ENCODE peak calls at places on chromosomes 3 and 15, in seven cellular contexts. R, E, I, O, G, S and X are unnamed samples. For H3K9me3 and H3K4me1, the result is how much of the 10 kb centered on the place peaks cover.

GRCh38 chr3:194396897-194397756 is 1.9 kb downstream of the GP5 start:
- DNase-seq in R (peak), E (no peak), I (no peak), O (no peak), G (no peak), S (no peak), X (no peak)

GRCh38 chr15:80990955-80991354 is 1.3 kb upstream of the MESD start:
- DNase-seq in R (no peak), E (no peak), I (no peak), O (no peak), G (no peak), S (no peak), X (no peak)

GRCh38 chr3:37605754-37606153 is 255.9 kb upstream of the CTDSPL start:
- DNase-seq in R (no peak), E (no peak), I (no peak), O (no peak), G (no peak), S (no peak), X (no peak)

GRCh38 chr15:100910556-100910955 is 8.6 kb upstream of the LRRK1 start:
- DNase-seq in R (no peak), E (no peak), I (no peak), O (no peak), G (no peak), S (no peak), X (no peak)

GRCh38 chr3:186705882-186706780 is 11.0 kb upstream of the KNG1 start:
- DNase-seq in R (no peak), E (no peak), I (no peak), O (no peak), G (no peak), S (no peak), X (no peak)

GRCh38 chr3:115666081-115666480 is 42.8 kb downstream of the GAP43 start:
- DNase-seq in R (no peak), E (no peak), I (no peak), O (no peak), G (no peak), S (no peak), X (no peak)

GRCh38 chr15:55168350-55168974 is 28.3 kb downstream of the RSL24D1 start:
- DNase-seq in R (peak), E (peak), I (peak), O (peak), G (peak), S (peak), X (peak)

GRCh38 chr3:53716998-53717397 is 129.2 kb downstream of the CHDH start:
- DNase-seq in R (no peak), E (no peak), I (no peak), O (no peak), G (no peak), S (no peak), X (no peak)

GRCh38 chr15:79962178-79962577 is 8.8 kb downstream of the BCL2A1 start:
- DNase-seq in R (no peak), E (no peak), I (no peak), O (no peak), G (peak), S (no peak), X (no peak)

GRCh38 chr15:55221090-55222011 is 24.6 kb upstream of the RSL24D1 start:
- DNase-seq in R (no peak), E (peak), I (peak), O (no peak), G (peak), S (peak), X (no peak)

GRCh38 chr15:38072507-38073277 is 138.3 kb downstream of the TMCO5A start:
- DNase-seq in R (no peak), E (peak), I (peak), O (peak), G (peak), S (peak), X (peak)

GRCh38 chr3:85864896-85865295 is 906.1 kb downstream of the CADM2 start:
- DNase-seq in R (no peak), E (no peak), I (no peak), O (no peak), G (no peak), S (no peak), X (no peak)

GRCh38 chr15:31504462-31504839 is 177.8 kb downstream of the KLF13 start:
- DNase-seq in R (no peak), E (no peak), I (no peak), O (no peak), G (peak), S (no peak), X (peak)

GRCh38 chr3:180871901-180872300 is 40.6 kb upstream of the FXR1 start:
- DNase-seq in R (no peak), E (peak), I (no peak), O (no peak), G (no peak), S (no peak), X (no peak)

GRCh38 chr3:53324011-53324544 is 23.3 kb downstream of the DCP1A start:
- DNase-seq in R (no peak), E (no peak), I (no peak), O (no peak), G (no peak), S (no peak), X (no peak)

GRCh38 chr15:32987067-32987466 is 207.4 kb downstream of the FMN1 start:
- DNase-seq in R (no peak), E (no peak), I (no peak), O (no peak), G (no peak), S (no peak), X (no peak)

GRCh38 chr3:11434017-11434526 is 161.9 kb downstream of the ATG7 start:
- DNase-seq in R (no peak), E (peak), I (no peak), O (no peak), G (peak), S (no peak), X (peak)

GRCh38 chr15:25169318-25169717 is 214.5 kb downstream of the SNRPN start:
- DNase-seq in R (no peak), E (no peak), I (no peak), O (no peak), G (no peak), S (no peak), X (peak)

GRCh38 chr15:38842991-38843610 is 278.5 kb upstream of the RASGRP1 start:
- DNase-seq in R (no peak), E (peak), I (no peak), O (no peak), G (no peak), S (no peak), X (no peak)

GRCh38 chr3:21718161-21718765 is 32.7 kb downstream of the ZNF385D start:
- DNase-seq in R (no peak), E (peak), I (no peak), O (no peak), G (no peak), S (no peak), X (no peak)

GRCh38 chr3:20563985-20564384 is 378.0 kb upstream of the SGO1 start:
- DNase-seq in R (no peak), E (no peak), I (no peak), O (no peak), G (no peak), S (no peak), X (no peak)

GRCh38 chr3:16836505-16837237 is 48.1 kb upstream of the PLCL2 start:
- DNase-seq in R (no peak), E (peak), I (no peak), O (no peak), G (no peak), S (no peak), X (no peak)

GRCh38 chr15:28021281-28022039 is 77.7 kb downstream of the OCA2 start:
- DNase-seq in R (no peak), E (peak), I (peak), O (peak), G (peak), S (no peak), X (peak)

GRCh38 chr3:197154-197855 is 742 bp downstream of the CHL1 start:
- DNase-seq in R (no peak), E (no peak), I (no peak), O (no peak), G (no peak), S (no peak), X (peak)

GRCh38 chr3:197891-198491 is 1.4 kb downstream of the CHL1 start:
- DNase-seq in R (no peak), E (no peak), I (no peak), O (no peak), G (no peak), S (no peak), X (no peak)

GRCh38 chr3:194421-194820 is 2.1 kb upstream of the CHL1 start:
- DNase-seq in R (no peak), E (no peak), I (no peak), O (no peak), G (no peak), S (no peak), X (no peak)

GRCh38 chr3:195662-196061 is 901 bp upstream of the CHL1 start:
- DNase-seq in R (no peak), E (no peak), I (no peak), O (no peak), G (no peak), S (no peak), X (no peak)

DNA sequence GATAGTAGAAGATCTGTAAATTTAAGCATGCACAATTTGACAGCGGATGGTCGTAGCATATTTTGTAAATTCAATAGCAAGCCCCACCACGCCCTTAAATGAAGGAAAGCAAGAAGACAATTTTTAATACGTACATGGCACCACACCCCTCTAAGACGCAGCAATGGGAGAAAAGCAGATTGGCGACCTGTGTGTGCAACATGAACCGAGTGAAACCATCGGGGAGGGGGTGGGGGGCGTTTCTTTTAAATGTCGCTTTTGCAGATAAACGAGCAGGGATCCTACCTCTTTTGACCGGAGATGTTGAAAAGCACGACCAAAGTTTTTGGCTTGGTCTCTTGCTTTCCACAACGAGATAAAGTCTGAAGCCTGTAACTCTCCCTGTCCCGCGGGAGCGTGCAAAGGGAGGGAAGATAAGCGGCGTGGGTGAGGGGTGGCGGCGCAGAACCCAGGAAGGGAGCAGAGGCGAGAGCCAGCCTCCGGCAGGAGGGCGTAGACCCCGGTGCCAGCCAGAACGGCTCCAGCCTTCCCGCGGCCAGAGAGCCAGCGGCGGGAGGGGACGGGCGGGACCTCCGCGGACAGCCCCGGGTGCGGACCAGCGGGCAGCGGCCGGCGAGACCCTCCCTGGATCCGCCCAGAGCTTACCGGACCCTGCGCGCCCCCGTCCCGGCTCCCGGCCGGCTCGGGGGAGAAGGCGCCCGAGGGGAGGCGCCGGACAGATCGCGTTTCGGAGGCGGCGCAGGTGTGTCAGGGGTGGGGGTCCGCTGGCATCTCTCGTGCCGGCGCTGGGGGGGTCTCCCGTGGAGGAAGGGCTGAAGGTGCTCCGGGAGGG is at the start of gene CHL1:
- DNase-seq in R (no peak), E (no peak), I (no peak), O (no peak), G (no peak), S (no peak), X (peak)
- H3K9me3 ChIP-seq in R (under half), E (under half), I (under half), O (under half), G (under half), S (under half), X (under half)

DNA sequence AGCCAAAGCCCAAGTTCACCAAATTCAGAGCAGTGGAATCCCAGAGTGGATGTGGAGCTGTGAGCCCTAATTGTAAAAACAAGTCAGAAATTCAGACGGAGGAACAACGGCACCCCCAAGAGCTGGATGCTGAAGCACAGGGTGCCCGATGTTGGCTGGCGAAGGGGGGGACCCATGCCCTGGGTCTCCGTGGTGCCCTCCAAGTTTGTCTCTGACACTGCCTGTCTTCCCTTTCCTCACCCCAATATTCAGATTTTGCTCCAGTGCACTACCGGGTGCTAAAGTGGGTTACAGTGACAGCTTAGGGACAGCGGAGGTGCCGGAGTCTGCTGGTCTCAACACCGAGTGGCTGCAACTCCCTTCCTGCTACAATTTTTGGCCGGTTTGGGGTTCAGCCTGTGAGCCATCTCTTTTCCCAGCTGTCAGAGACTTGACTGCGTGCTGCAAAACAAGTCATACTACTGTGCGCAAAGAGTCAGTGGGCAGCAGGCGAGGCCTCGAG is 6.6 kb downstream of the GRIP2 start:
- DNase-seq in R (no peak), E (no peak), I (no peak), O (no peak), G (no peak), S (no peak), X (no peak)
- H3K4me1 ChIP-seq in R (under half), E (under half), I (under half), O (under half), G (under half), S (under half), X (under half)

DNA sequence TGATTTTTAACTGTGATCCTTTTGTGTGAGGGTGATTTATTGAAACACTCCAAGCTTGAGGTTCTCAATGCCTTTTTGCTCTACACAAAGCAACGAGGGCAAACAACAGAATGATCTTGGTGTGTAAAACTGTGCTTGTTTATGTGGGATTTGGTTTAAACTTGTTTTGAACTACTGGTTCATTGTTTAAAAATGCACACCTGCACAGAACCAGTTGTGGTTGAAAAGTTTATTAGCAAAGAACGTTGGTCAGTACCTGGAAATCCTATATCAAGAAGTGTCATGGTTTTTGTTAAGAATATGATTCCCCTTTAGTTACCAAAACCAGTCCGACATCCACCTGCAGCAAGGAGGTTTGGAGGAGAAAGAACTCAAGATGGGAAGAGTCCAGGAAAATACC is 239.4 kb downstream of the WNT5A start:
- DNase-seq in R (no peak), E (no peak), I (no peak), O (no peak), G (no peak), S (no peak), X (no peak)
- H3K4me3 ChIP-seq in R (no peak), E (no peak), I (no peak), O (no peak), G (no peak), S (no peak), X (no peak)

DNA sequence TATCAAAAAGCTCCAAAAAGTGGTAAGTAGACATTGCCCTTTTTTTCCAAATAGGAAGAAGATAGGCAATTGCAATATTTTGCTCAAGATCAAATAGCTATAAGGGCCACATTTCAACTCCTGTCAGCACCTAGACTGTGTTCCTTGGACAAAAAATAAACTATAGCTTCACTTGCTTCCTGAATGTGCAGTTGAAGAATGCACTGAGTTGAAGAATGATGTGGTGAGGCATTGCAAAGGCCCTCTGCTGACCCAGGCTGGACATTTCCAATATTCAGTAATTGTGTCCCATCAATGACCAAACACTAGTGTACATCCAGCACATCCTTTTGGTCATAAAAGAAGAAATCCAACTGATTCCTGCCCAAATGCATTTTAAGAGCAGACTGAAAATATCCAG is 424.9 kb upstream of the TGFBR2 start:
- DNase-seq in R (no peak), E (no peak), I (no peak), O (no peak), G (no peak), S (no peak), X (no peak)
- H3K9me3 ChIP-seq in R (under half), E (under half), I (under half), O (under half), G (under half), S (under half), X (under half)

DNA sequence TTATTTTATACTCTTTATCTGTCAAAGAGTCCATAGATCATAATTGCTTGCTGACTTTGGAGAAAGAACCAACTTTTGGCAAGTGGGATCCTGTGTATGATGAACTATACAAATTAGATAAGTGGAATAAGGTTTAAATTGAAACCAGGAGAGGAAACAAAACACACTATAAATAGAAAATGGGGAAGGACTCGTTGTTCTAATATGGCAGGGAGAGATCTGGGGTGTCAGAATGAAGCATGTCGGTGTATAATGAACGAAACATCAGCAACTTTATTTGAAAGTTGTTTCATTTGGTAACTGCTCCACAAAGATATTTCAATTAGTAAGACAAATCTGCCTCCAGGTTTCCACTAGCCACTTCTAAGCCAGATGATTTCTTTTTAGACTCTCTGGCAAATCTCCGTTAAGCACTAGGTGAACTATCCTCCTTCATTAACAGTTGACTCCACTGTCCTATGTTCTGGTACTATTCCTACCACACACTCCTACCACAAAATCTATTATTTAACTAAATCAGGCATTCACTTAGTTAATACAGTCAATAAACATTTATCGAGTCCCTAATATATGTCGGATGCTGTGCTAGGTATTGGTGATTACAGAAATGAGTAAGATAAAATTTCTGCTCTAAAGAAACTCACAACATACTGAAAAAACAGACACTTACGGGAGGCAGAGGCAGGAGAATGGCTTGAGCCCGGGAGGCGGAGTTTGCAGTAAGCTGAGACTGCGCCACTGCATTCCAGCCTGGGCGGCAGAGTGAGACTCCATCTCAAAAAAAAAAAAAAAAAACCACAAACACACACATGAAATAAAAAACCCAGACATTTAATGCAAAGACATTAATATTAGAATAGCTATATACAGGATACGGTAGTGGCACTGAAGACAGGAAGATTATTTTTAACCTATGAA is 20.1 kb downstream of the SLC15A2 start:
- DNase-seq in R (no peak), E (no peak), I (no peak), O (no peak), G (no peak), S (no peak), X (no peak)
- H3K4me1 ChIP-seq in R (under half), E (under half), I (under half), O (under half), G (under half), S (under half), X (under half)

DNA sequence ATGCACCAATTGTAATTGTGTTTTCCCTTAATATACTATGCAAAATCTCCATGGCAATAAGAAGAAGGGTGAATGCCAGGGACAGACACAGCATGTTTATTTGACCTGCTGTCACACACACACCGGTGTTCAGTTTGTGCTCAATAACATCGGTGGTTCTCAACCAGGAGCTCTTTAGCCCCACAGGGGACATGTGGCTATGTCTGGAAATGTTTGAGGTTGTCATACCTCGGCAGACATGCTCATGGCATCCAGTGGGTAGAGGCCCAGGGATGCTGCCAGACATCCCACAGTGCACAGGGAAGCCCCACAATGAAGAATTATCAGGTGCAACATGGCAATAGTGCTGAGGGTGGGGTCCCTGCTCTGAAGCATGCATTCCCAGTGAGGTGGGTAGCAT is 38.2 kb downstream of the GLB1 start:
- DNase-seq in R (no peak), E (no peak), I (no peak), O (no peak), G (no peak), S (no peak), X (no peak)
- H3K4me3 ChIP-seq in R (no peak), E (no peak), I (no peak), O (no peak), G (no peak), S (no peak), X (no peak)

DNA sequence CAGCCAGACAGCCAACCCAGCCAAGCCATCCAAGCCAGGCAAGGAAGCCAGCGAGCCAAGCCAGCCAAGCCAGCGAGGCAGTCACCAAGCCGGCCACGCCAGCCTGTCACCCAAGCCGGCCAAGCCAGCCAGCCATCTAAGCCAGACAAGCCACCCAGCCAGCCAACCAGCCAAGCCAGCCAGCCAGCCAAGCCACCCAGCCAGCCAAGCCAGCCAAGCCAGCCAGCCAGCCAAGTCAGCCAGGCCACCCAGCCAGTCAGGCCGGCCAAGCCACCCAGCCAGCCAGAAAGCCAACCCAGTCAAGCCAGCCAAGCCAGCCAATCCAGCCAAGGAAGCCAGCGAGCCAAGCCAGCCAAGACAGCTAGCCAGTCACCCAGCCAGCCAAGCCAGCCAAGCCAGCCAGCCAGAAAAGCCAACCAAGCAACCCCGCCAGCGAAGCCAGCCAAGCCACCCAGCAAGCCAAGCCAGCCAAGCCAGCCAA is 201.2 kb downstream of the GOLGA6L6 start:
- DNase-seq in R (peak), E (peak), I (peak), O (no peak), G (peak), S (no peak), X (peak)
- H3K9me3 ChIP-seq in R (under half), E (under half), I (half or more), O (under half), G (under half), S (under half), X (under half)